ENCODE peak calls at places on chromosome 11, in five cellular contexts. O, N, R, Y and G are unnamed samples.

GRCh38 chr11:73961321-73961720 is 10.5 kb downstream of the DNAJB13 start:
- DNase-seq in O (no peak), N (peak; percentile 54), R (no peak), Y (no peak), G (no peak)

GRCh38 chr11:126195119-126195518 is 16.3 kb downstream of the RPUSD4 start:
- DNase-seq in O (no peak), N (no peak), R (no peak), Y (no peak), G (no peak)

GRCh38 chr11:78037056-78037455 is 14.0 kb upstream of the KCTD14 start:
- DNase-seq in O (no peak), N (no peak), R (no peak), Y (no peak), G (no peak)

GRCh38 chr11:118415739-118416068 is 14.3 kb downstream of the ATP5MG start:
- DNase-seq in O (peak; percentile 73), N (peak; percentile 98), R (peak; percentile 99), Y (no peak), G (peak; percentile 49)

GRCh38 chr11:34928960-34929680 is 12.7 kb downstream of the PDHX start:
- DNase-seq in O (no peak), N (no peak), R (no peak), Y (no peak), G (no peak)

GRCh38 chr11:1531418-1531817 is 40.7 kb downstream of the DUSP8 start:
- DNase-seq in O (no peak), N (no peak), R (no peak), Y (no peak), G (no peak)

GRCh38 chr11:113663567-113663966 is 42.5 kb downstream of the TMPRSS5 start:
- DNase-seq in O (no peak), N (no peak), R (no peak), Y (no peak), G (no peak)

GRCh38 chr11:121808096-121808495 is 307.9 kb downstream of the BLID start:
- DNase-seq in O (no peak), N (no peak), R (no peak), Y (no peak), G (no peak)

GRCh38 chr11:36077886-36078685 is 134.2 kb downstream of the LDLRAD3 start:
- DNase-seq in O (no peak), N (no peak), R (no peak), Y (no peak), G (no peak)

GRCh38 chr11:15234796-15235195 is 120.1 kb downstream of the INSC start:
- DNase-seq in O (no peak), N (no peak), R (no peak), Y (no peak), G (no peak)

GRCh38 chr11:44681698-44682097 is 45.1 kb upstream of the TSPAN18 start:
- DNase-seq in O (no peak), N (peak; percentile 64), R (no peak), Y (no peak), G (no peak)

GRCh38 chr11:68525930-68526329 is 65.4 kb downstream of the PPP6R3 start:
- DNase-seq in O (no peak), N (peak; percentile 47), R (no peak), Y (no peak), G (no peak)

GRCh38 chr11:3346587-3346986 is 32.4 kb downstream of the ZNF195 start:
- DNase-seq in O (no peak), N (no peak), R (no peak), Y (no peak), G (no peak)

GRCh38 chr11:62706841-62707240 is 383 bp downstream of the BSCL2 start:
- DNase-seq in O (no peak), N (no peak), R (no peak), Y (no peak), G (no peak)
- H2BK5ac ChIP-seq in O (no peak overlapping the region), N (no peak overlapping the region), R (peak overlapping the region; percentile 49), Y (peak overlapping the region; percentile 94), G (peak overlapping the region; percentile 86)

GRCh38 chr11:130873766-130874165 is 42.5 kb downstream of the SNX19 start:
- DNase-seq in O (no peak), N (peak; percentile 76), R (peak; percentile 50), Y (no peak), G (no peak)
- H2BK5ac ChIP-seq in O (no peak overlapping the region), N (peak overlapping the region; percentile 69), R (no peak overlapping the region), Y (no peak overlapping the region), G (no peak overlapping the region)

GRCh38 chr11:71481101-71481960 is 28.3 kb downstream of the NADSYN1 start:
- DNase-seq in O (no peak), N (no peak), R (no peak), Y (no peak), G (no peak)
- H2BK5ac ChIP-seq in O (no peak overlapping the region), N (no peak overlapping the region), R (no peak overlapping the region), Y (no peak overlapping the region), G (no peak overlapping the region)

DNA sequence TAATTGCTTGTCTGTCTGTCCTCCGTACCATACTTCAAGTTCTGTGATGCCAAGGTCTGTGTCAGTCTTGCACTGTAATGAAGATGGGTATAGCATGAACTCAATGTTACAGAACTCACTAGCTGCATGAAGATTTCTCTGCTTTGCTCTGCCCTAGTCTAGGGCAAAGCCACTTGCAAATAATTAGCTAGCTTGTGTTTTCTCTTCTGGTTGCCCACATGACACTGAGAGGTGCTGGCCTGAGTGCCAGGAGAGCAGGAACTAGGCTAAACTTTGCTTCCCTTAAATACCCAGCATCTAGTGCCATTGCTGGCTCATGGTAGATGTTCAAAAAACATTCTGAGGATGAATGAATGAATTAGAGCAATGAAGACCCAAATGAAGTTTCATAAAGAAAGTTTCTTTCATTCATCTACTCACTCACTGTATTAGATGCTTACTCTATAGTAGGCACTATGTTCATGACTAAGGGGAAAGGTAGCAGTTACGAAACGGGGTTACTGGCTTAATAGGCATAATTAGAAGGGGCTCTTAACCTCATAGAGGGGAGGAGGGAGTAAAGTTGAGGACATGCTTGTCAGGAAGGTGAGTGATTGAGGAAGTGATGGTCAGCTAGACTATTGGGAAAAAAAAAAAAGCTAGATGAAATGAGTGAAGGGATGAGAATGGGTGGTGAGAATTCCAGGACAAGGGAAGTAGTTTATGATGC is 4.4 kb upstream of the ENDOD1 start:
- DNase-seq in O (no peak), N (no peak), R (no peak), Y (no peak), G (no peak)
- H2BK5ac ChIP-seq in O (no peak overlapping the region), N (no peak overlapping the region), R (no peak overlapping the region), Y (no peak overlapping the region), G (no peak overlapping the region)

GRCh38 chr11:124768914-124769313 is 6.8 kb upstream of the ESAM start:
- DNase-seq in O (no peak), N (no peak), R (no peak), Y (no peak), G (no peak)

GRCh38 chr11:124766156-124766555 is 4.1 kb upstream of the ESAM start:
- DNase-seq in O (no peak), N (no peak), R (no peak), Y (no peak), G (no peak)

GRCh38 chr11:124769804-124770774 is 8.0 kb upstream of the ESAM start:
- DNase-seq in O (no peak), N (peak; percentile 35), R (peak; percentile 82), Y (no peak), G (no peak)
- H2BK5ac ChIP-seq in O (no peak overlapping the region), N (no peak overlapping the region), R (no peak overlapping the region), Y (no peak overlapping the region), G (no peak overlapping the region)

DNA sequence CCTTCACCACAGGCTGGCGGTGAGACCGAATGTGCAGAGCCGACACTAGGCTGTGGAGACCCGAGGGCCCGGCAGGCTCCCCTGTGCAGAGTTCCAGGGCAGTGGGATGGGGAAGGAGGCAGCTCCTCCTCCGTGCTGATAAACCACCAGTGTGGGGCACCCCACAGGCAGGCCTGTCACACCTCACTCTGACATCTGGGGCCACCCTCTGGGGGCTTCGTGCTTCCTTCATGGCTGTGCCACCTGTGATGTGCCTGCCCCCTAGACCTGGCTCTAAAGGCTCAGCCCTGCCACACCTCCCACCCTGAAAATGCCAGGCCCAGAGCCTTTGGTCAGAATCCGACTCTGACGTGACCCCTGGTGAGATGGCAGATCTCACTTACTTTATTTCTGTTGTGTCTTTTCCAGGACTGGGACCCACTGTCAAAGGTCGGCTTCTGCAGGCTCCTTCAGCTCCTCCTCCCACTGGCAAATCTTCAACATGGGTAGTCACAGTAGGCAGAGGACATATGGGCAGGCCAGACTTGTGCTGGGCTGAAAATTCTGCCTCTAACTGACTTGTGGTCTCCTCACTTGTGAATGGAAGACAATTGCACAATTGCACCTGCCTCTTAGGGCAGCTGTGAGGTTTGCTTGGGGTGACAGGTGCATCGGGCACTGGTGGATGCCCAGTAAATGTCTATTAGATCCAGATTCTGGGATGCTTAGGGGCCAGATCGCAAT is 46.2 kb upstream of the TSKU start:
- DNase-seq in O (no peak), N (no peak), R (no peak), Y (no peak), G (no peak)
- H2BK5ac ChIP-seq in O (no peak overlapping the region), N (no peak overlapping the region), R (peak overlapping the region; percentile 10), Y (no peak overlapping the region), G (no peak overlapping the region)

GRCh38 chr11:47415091-47415854 is 6.9 kb downstream of the SLC39A13 start:
- DNase-seq in O (no peak), N (no peak), R (no peak), Y (no peak), G (no peak)
- H2BK5ac ChIP-seq in O (no peak overlapping the region), N (peak overlapping the region; percentile 99), R (no peak overlapping the region), Y (peak overlapping the region; percentile 54), G (peak overlapping the region; percentile 21)

GRCh38 chr11:106077609-106078517 is at the start of gene AASDHPPT:
- DNase-seq in O (no peak), N (peak; percentile 29), R (no peak), Y (no peak), G (no peak)
- H2BK5ac ChIP-seq in O (peak within 1 kb of the TSS; percentile 90), N (peak within 1 kb of the TSS; percentile 97), R (peak within 1 kb of the TSS; percentile 93), Y (peak within 1 kb of the TSS; percentile 96), G (peak within 1 kb of the TSS; percentile 97)

DNA sequence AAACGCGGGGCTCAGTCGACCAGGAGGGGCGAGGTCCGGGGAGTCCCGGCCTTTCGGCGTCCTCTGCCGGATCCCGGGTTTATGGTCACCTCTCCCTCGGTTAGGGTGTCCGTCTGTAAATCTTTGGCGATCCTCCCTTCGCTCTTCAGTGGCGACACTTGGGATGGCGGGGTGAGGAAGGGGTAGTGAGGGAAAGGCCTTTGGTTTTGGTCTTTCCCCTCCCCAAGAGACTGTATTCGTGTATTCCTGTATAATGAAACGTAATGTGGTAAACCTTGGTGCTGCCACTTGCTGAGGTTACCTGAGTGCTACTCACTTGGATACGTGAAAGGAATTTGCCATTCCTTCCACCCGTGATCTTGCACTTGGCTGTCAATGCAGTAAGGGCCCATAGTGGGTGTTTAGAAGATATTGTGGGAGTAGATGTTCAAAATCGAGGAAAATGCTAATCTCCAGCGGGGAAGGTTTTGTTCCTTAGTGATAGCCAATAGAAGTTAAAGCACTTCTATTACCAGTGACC is 546 bp upstream of the NUP160 start:
- DNase-seq in O (no peak), N (no peak), R (no peak), Y (no peak), G (no peak)
- H2BK5ac ChIP-seq in O (no peak overlapping the region), N (peak overlapping the region; percentile 42), R (peak overlapping the region; percentile 78), Y (peak overlapping the region; percentile 63), G (peak overlapping the region; percentile 99)

GRCh38 chr11:7574491-7575129 is 60.8 kb downstream of the PPFIBP2 start:
- DNase-seq in O (no peak), N (no peak), R (peak; percentile 79), Y (no peak), G (no peak)

GRCh38 chr11:7577226-7577882 is 63.6 kb downstream of the PPFIBP2 start:
- DNase-seq in O (no peak), N (no peak), R (peak; percentile 38), Y (no peak), G (no peak)

GRCh38 chr11:7577883-7578242 is 64.1 kb downstream of the PPFIBP2 start:
- DNase-seq in O (peak; percentile 44), N (peak; percentile 49), R (peak; percentile 87), Y (no peak), G (no peak)

GRCh38 chr11:7576671-7577225 is 62.9 kb downstream of the PPFIBP2 start:
- DNase-seq in O (no peak), N (peak; percentile 47), R (peak; percentile 50), Y (no peak), G (no peak)

GRCh38 chr11:7575841-7576451 is 62.1 kb downstream of the PPFIBP2 start:
- DNase-seq in O (peak; percentile 43), N (no peak), R (peak; percentile 56), Y (no peak), G (no peak)
- H2BK5ac ChIP-seq in O (no peak overlapping the region), N (no peak overlapping the region), R (peak overlapping the region; percentile 71), Y (no peak overlapping the region), G (peak overlapping the region; percentile 79)